ENCODE peak calls at places on chromosomes 5 and 9, in eight cellular contexts. E is MM.1S; H is non-pigmented ciliary epithelial cell; O is uterus; P is Jurkat, Clone E6-1; U is stimulated activated naive CD8-positive, alpha-beta T cell treated with anti-CD3 and anti-CD28 coated beads, Interleukin-15, Interleukin-2, amounts not matched to agents 100 U/mL and 50 U/mL, for 24 hours; B is fibroblast of the conjunctiva; D is right lobe of liver. K is an unnamed sample.

GRCh38 chr5:59104400-59105117 is 521.7 kb downstream of the RAB3C start:
- DNase-seq in E (no peak), H (no peak), O (no peak), P (no peak), U (no peak), B (no peak), D (no peak), K (no peak)

GRCh38 chr9:108272350-108272899 is 583.4 kb downstream of the ACTL7B start:
- DNase-seq in E (peak), H (no peak), O (peak), P (no peak), U (peak), B (peak), D (peak), K (peak)

GRCh38 chr5:71014186-71014585 is 11.0 kb downstream of the NAIP start:
- DNase-seq in E (no peak), H (no peak), O (no peak), P (no peak), U (no peak), B (no peak), D (no peak), K (no peak)

GRCh38 chr5:59596586-59597348 is 296.8 kb downstream of the PDE4D start:
- DNase-seq in E (peak), H (no peak), O (no peak), P (no peak), U (no peak), B (peak), D (no peak), K (peak)

GRCh38 chr5:82356808-82357671 is 78.9 kb upstream of the RPS23 start:
- DNase-seq in E (peak), H (peak), O (peak), P (peak), U (peak), B (peak), D (peak), K (peak)

GRCh38 chr5:91114658-91115057 is 268.5 kb downstream of the ARRDC3 start:
- DNase-seq in E (no peak), H (no peak), O (no peak), P (no peak), U (no peak), B (no peak), D (no peak), K (peak)

GRCh38 chr9:5509573-5509972 is 758 bp upstream of the PDCD1LG2 start:
- DNase-seq in E (no peak), H (peak), O (no peak), P (no peak), U (no peak), B (peak), D (no peak), K (no peak)

GRCh38 chr9:15403155-15403554 is 19.5 kb upstream of the SNAPC3 start:
- DNase-seq in E (no peak), H (no peak), O (no peak), P (peak), U (no peak), B (no peak), D (no peak), K (no peak)

GRCh38 chr5:172766287-172767104 is 4.5 kb downstream of the DUSP1 start:
- DNase-seq in E (no peak), H (no peak), O (peak), P (no peak), U (no peak), B (peak), D (peak), K (no peak)

GRCh38 chr5:96142786-96143434 is 181.3 kb upstream of the ELL2 start:
- DNase-seq in E (no peak), H (no peak), O (no peak), P (no peak), U (no peak), B (peak), D (no peak), K (no peak)

GRCh38 chr5:150213530-150213929 is 23.7 kb downstream of the SLC6A7 start:
- DNase-seq in E (no peak), H (no peak), O (no peak), P (no peak), U (no peak), B (peak), D (no peak), K (no peak)